ENCODE peak calls at places on chromosomes 1 and 21, in eight cellular contexts. P, J, T, H, L, Z, O and I are unnamed samples.

GRCh38 chr1:196403803-196404690 is 204.2 kb downstream of the KCNT2 start:
- DNase-seq in P (no peak), O (no peak), J (no peak), T (no peak), L (no peak), H (no peak), Z (no peak), I (no peak)

GRCh38 chr1:203555046-203555445 is 61.1 kb downstream of the OPTC start:
- DNase-seq in Z (no peak), P (no peak), J (no peak), T (no peak), H (no peak), L (no peak), O (no peak), I (no peak)

GRCh38 chr21:41602511-41602910 is 94.6 kb upstream of the TMPRSS2 start:
- DNase-seq in Z (no peak), J (no peak), L (no peak), T (no peak), P (no peak), H (no peak), O (no peak), I (no peak)

GRCh38 chr1:18949689-18950414 is 6.6 kb downstream of the IFFO2 start:
- DNase-seq in H (no peak), J (no peak), O (peak), Z (no peak), T (no peak), L (no peak), P (no peak), I (no peak)

GRCh38 chr1:113109908-113110554 is 37.0 kb downstream of the LRIG2 start:
- DNase-seq in H (peak), T (peak), O (no peak), Z (no peak), J (no peak), L (peak), P (no peak), I (no peak)

GRCh38 chr1:157201767-157202166 is 63.6 kb upstream of the ETV3 start:
- DNase-seq in P (no peak), Z (no peak), L (no peak), T (no peak), O (no peak), J (no peak), H (no peak), I (no peak)

GRCh38 chr1:87148670-87149069 is 180.0 kb upstream of the LMO4 start:
- DNase-seq in Z (no peak), T (no peak), O (no peak), H (no peak), J (no peak), L (no peak), P (no peak), I (no peak)

GRCh38 chr1:179824265-179824664 is 53.3 kb downstream of the TOR1AIP2 start:
- DNase-seq in Z (no peak), P (no peak), O (no peak), L (no peak), T (no peak), J (no peak), H (no peak), I (no peak)

GRCh38 chr1:27301582-27302199 is 20.3 kb upstream of the TMEM222 start:
- DNase-seq in O (no peak), H (no peak), T (no peak), Z (no peak), L (no peak), J (no peak), P (no peak), I (no peak)

GRCh38 chr1:169833179-169833901 is 38.6 kb upstream of the METTL18 start:
- DNase-seq in L (no peak), O (no peak), J (no peak), T (no peak), P (no peak), H (no peak), Z (no peak), I (no peak)

GRCh38 chr1:174534789-174535188 is 87.0 kb downstream of the GPR52 start:
- DNase-seq in H (peak), P (no peak), J (no peak), T (no peak), Z (no peak), O (no peak), L (peak), I (no peak)

GRCh38 chr21:31335957-31336738 is 7.9 kb downstream of the TIAM1 start:
- DNase-seq in P (no peak), L (peak), T (peak), O (no peak), J (no peak), H (peak), Z (no peak), I (no peak)

GRCh38 chr1:160365325-160365724 is 1.5 kb upstream of the NHLH1 start:
- DNase-seq in H (no peak), Z (no peak), P (no peak), L (no peak), J (no peak), O (no peak), T (no peak), I (no peak)

GRCh38 chr1:219422811-219423598 is 189.9 kb downstream of the ZC3H11B start:
- DNase-seq in T (no peak), P (no peak), H (no peak), J (no peak), Z (no peak), O (no peak), L (peak), I (no peak)

GRCh38 chr1:3981746-3982505 is 81.9 kb upstream of the C1orf174 start:
- DNase-seq in L (no peak), O (no peak), H (no peak), T (no peak), J (no peak), Z (no peak), P (no peak), I (no peak)

GRCh38 chr1:3518756-3519155 is 64.3 kb downstream of the ARHGEF16 start:
- DNase-seq in P (no peak), Z (no peak), O (no peak), H (no peak), J (no peak), L (no peak), T (no peak), I (no peak)

GRCh38 chr1:210883821-210884220 is 250.1 kb downstream of the KCNH1 start:
- DNase-seq in J (no peak), O (no peak), P (no peak), L (peak), T (peak), Z (no peak), H (peak), I (no peak)

GRCh38 chr1:96400074-96400473 is 321.5 kb upstream of the PTBP2 start:
- DNase-seq in L (no peak), J (no peak), T (no peak), O (no peak), P (no peak), Z (no peak), H (no peak), I (no peak)

GRCh38 chr21:42142141-42142540 is 71.0 kb downstream of the UMODL1 start:
- DNase-seq in L (no peak), Z (no peak), O (no peak), P (no peak), H (no peak), J (no peak), T (no peak), I (no peak)